ENCODE peak calls at places on chromosomes 11 and 22, in seven cellular contexts. One of them, this sample, is unnamed.

GRCh38 chr22:49406879-49407587 is 420.6 kb downstream of the BRD1 start:
- DNase-seq in GM04504: no peak
- DNase-seq in stimulated activated CD8-positive, alpha-beta memory T cell treated with anti-CD3 and anti-CD28 coated beads, Interleukin-7, amount 100 ng/mL, for 1 hour: no peak
- DNase-seq in epithelial cell of esophagus: no peak
- DNase-seq in HT1080: no peak
- DNase-seq in NCI-H1417 treated with DMSO at 0.1 percent for 48 hours: no peak
- DNase-seq in PC-9: no peak
- DNase-seq in this sample: no peak

GRCh38 chr22:48642550-48642949 is 1185.1 kb downstream of the BRD1 start:
- DNase-seq in GM04504: no peak
- DNase-seq in NCI-H1417 treated with DMSO at 0.1 percent for 48 hours: no peak
- DNase-seq in PC-9: no peak
- DNase-seq in stimulated activated CD8-positive, alpha-beta memory T cell treated with anti-CD3 and anti-CD28 coated beads, Interleukin-7, amount 100 ng/mL, for 1 hour: no peak
- DNase-seq in epithelial cell of esophagus: no peak
- DNase-seq in HT1080: no peak
- DNase-seq in this sample: no peak

GRCh38 chr11:132075447-132075846 is 705.0 kb downstream of the NTM start:
- DNase-seq in NCI-H1417 treated with DMSO at 0.1 percent for 48 hours: no peak
- DNase-seq in epithelial cell of esophagus: no peak
- DNase-seq in stimulated activated CD8-positive, alpha-beta memory T cell treated with anti-CD3 and anti-CD28 coated beads, Interleukin-7, amount 100 ng/mL, for 1 hour: no peak
- DNase-seq in HT1080: no peak
- DNase-seq in PC-9: no peak
- DNase-seq in GM04504: no peak
- DNase-seq in this sample: no peak

GRCh38 chr11:96095884-96096301 is 172.0 kb upstream of the MTMR2 start:
- DNase-seq in NCI-H1417 treated with DMSO at 0.1 percent for 48 hours: no peak
- DNase-seq in PC-9: peak
- DNase-seq in epithelial cell of esophagus: peak
- DNase-seq in GM04504: no peak
- DNase-seq in stimulated activated CD8-positive, alpha-beta memory T cell treated with anti-CD3 and anti-CD28 coated beads, Interleukin-7, amount 100 ng/mL, for 1 hour: no peak
- DNase-seq in HT1080: no peak
- DNase-seq in this sample: no peak

GRCh38 chr22:45731798-45732495 is 60.3 kb downstream of the ATXN10 start:
- DNase-seq in GM04504: no peak
- DNase-seq in NCI-H1417 treated with DMSO at 0.1 percent for 48 hours: no peak
- DNase-seq in stimulated activated CD8-positive, alpha-beta memory T cell treated with anti-CD3 and anti-CD28 coated beads, Interleukin-7, amount 100 ng/mL, for 1 hour: no peak
- DNase-seq in HT1080: peak
- DNase-seq in PC-9: no peak
- DNase-seq in epithelial cell of esophagus: peak
- DNase-seq in this sample: no peak

GRCh38 chr11:125451400-125452124 is 44.5 kb downstream of the FEZ1 start:
- DNase-seq in stimulated activated CD8-positive, alpha-beta memory T cell treated with anti-CD3 and anti-CD28 coated beads, Interleukin-7, amount 100 ng/mL, for 1 hour: no peak
- DNase-seq in PC-9: no peak
- DNase-seq in GM04504: no peak
- DNase-seq in HT1080: no peak
- DNase-seq in epithelial cell of esophagus: peak
- DNase-seq in NCI-H1417 treated with DMSO at 0.1 percent for 48 hours: peak
- DNase-seq in this sample: no peak

GRCh38 chr11:113398669-113399430 is 11.3 kb downstream of the ANKK1 start:
- DNase-seq in GM04504: no peak
- DNase-seq in HT1080: no peak
- DNase-seq in epithelial cell of esophagus: no peak
- DNase-seq in stimulated activated CD8-positive, alpha-beta memory T cell treated with anti-CD3 and anti-CD28 coated beads, Interleukin-7, amount 100 ng/mL, for 1 hour: no peak
- DNase-seq in PC-9: no peak
- DNase-seq in NCI-H1417 treated with DMSO at 0.1 percent for 48 hours: no peak
- DNase-seq in this sample: no peak

GRCh38 chr11:85346484-85346883 is 280.7 kb downstream of the DLG2 start:
- DNase-seq in PC-9: no peak
- DNase-seq in GM04504: no peak
- DNase-seq in HT1080: no peak
- DNase-seq in stimulated activated CD8-positive, alpha-beta memory T cell treated with anti-CD3 and anti-CD28 coated beads, Interleukin-7, amount 100 ng/mL, for 1 hour: no peak
- DNase-seq in NCI-H1417 treated with DMSO at 0.1 percent for 48 hours: no peak
- DNase-seq in epithelial cell of esophagus: no peak
- DNase-seq in this sample: no peak

This sample was measured in NCI-H1436 treated with DMSO at 0.1 percent for 48 hours.